ENCODE peak calls at places on chromosomes 3 and 15, in five cellular contexts. One of them, this sample, is unnamed.

GRCh38 chr3:150699068-150699635 is 4.6 kb downstream of the ERICH6 start:
- DNase-seq in NCI-H510A: no peak
- DNase-seq in fibroblast of the aortic adventitia: peak
- DNase-seq in posterior cingulate gyrus: no peak
- DNase-seq in activated T-helper 1 cell treated with anti-CD3 and anti-CD28 coated beads, Interleukin-2, amount 50 U/mL, for 16 hours: no peak
- DNase-seq in this sample: no peak

GRCh38 chr3:59809750-59810444 is 760.1 kb upstream of the CFAP20DC start:
- DNase-seq in fibroblast of the aortic adventitia: peak
- DNase-seq in activated T-helper 1 cell treated with anti-CD3 and anti-CD28 coated beads, Interleukin-2, amount 50 U/mL, for 16 hours: no peak
- DNase-seq in posterior cingulate gyrus: no peak
- DNase-seq in NCI-H510A: no peak
- DNase-seq in this sample: no peak

GRCh38 chr15:42693942-42694341 is 43.0 kb downstream of the CDAN1 start:
- DNase-seq in NCI-H510A: no peak
- DNase-seq in fibroblast of the aortic adventitia: no peak
- DNase-seq in posterior cingulate gyrus: no peak
- DNase-seq in activated T-helper 1 cell treated with anti-CD3 and anti-CD28 coated beads, Interleukin-2, amount 50 U/mL, for 16 hours: no peak
- DNase-seq in this sample: no peak

GRCh38 chr3:52146189-52146588 is 8.0 kb downstream of the POC1A start:
- DNase-seq in posterior cingulate gyrus: no peak
- DNase-seq in fibroblast of the aortic adventitia: no peak
- DNase-seq in NCI-H510A: no peak
- DNase-seq in activated T-helper 1 cell treated with anti-CD3 and anti-CD28 coated beads, Interleukin-2, amount 50 U/mL, for 16 hours: no peak
- DNase-seq in this sample: no peak

GRCh38 chr15:48722764-48723661 is 77.5 kb upstream of the FBN1 start:
- DNase-seq in activated T-helper 1 cell treated with anti-CD3 and anti-CD28 coated beads, Interleukin-2, amount 50 U/mL, for 16 hours: no peak
- DNase-seq in fibroblast of the aortic adventitia: peak
- DNase-seq in posterior cingulate gyrus: no peak
- DNase-seq in NCI-H510A: no peak
- DNase-seq in this sample: no peak

GRCh38 chr3:138438896-138439295 is 4.5 kb downstream of the ESYT3 start:
- DNase-seq in fibroblast of the aortic adventitia: no peak
- DNase-seq in posterior cingulate gyrus: no peak
- DNase-seq in NCI-H510A: no peak
- DNase-seq in activated T-helper 1 cell treated with anti-CD3 and anti-CD28 coated beads, Interleukin-2, amount 50 U/mL, for 16 hours: no peak
- DNase-seq in this sample: no peak

GRCh38 chr15:25169318-25169717 is 214.5 kb downstream of the SNRPN start:
- DNase-seq in posterior cingulate gyrus: peak
- DNase-seq in activated T-helper 1 cell treated with anti-CD3 and anti-CD28 coated beads, Interleukin-2, amount 50 U/mL, for 16 hours: peak
- DNase-seq in fibroblast of the aortic adventitia: no peak
- DNase-seq in NCI-H510A: no peak
- DNase-seq in this sample: no peak

GRCh38 chr3:192892981-192893827 is 24.5 kb downstream of the MB21D2 start:
- DNase-seq in activated T-helper 1 cell treated with anti-CD3 and anti-CD28 coated beads, Interleukin-2, amount 50 U/mL, for 16 hours: no peak
- DNase-seq in fibroblast of the aortic adventitia: peak
- DNase-seq in posterior cingulate gyrus: no peak
- DNase-seq in NCI-H510A: no peak
- DNase-seq in this sample: no peak

GRCh38 chr15:53978248-53978906 is at the start of gene UNC13C:
- DNase-seq in posterior cingulate gyrus: peak
- DNase-seq in activated T-helper 1 cell treated with anti-CD3 and anti-CD28 coated beads, Interleukin-2, amount 50 U/mL, for 16 hours: no peak
- DNase-seq in NCI-H510A: peak
- DNase-seq in fibroblast of the aortic adventitia: peak
- DNase-seq in this sample: no peak

GRCh38 chr3:15387171-15387581 is 40.2 kb downstream of the METTL6 start:
- DNase-seq in posterior cingulate gyrus: no peak
- DNase-seq in activated T-helper 1 cell treated with anti-CD3 and anti-CD28 coated beads, Interleukin-2, amount 50 U/mL, for 16 hours: no peak
- DNase-seq in fibroblast of the aortic adventitia: peak
- DNase-seq in NCI-H510A: no peak
- DNase-seq in this sample: no peak

GRCh38 chr3:23806322-23807160 is 786 bp downstream of the UBE2E1 start:
- DNase-seq in activated T-helper 1 cell treated with anti-CD3 and anti-CD28 coated beads, Interleukin-2, amount 50 U/mL, for 16 hours: no peak
- DNase-seq in posterior cingulate gyrus: no peak
- DNase-seq in NCI-H510A: no peak
- DNase-seq in fibroblast of the aortic adventitia: peak
- DNase-seq in this sample: no peak

GRCh38 chr3:151639096-151639740 is 94.5 kb upstream of the AADACL2 start:
- DNase-seq in NCI-H510A: peak
- DNase-seq in posterior cingulate gyrus: no peak
- DNase-seq in fibroblast of the aortic adventitia: peak
- DNase-seq in activated T-helper 1 cell treated with anti-CD3 and anti-CD28 coated beads, Interleukin-2, amount 50 U/mL, for 16 hours: no peak
- DNase-seq in this sample: no peak

GRCh38 chr3:58492385-58492970 is 582 bp downstream of the KCTD6 start:
- DNase-seq in activated T-helper 1 cell treated with anti-CD3 and anti-CD28 coated beads, Interleukin-2, amount 50 U/mL, for 16 hours: no peak
- DNase-seq in fibroblast of the aortic adventitia: no peak
- DNase-seq in NCI-H510A: no peak
- DNase-seq in posterior cingulate gyrus: no peak
- DNase-seq in this sample: no peak

GRCh38 chr3:43620953-43621405 is 832 bp downstream of the ANO10 start:
- DNase-seq in posterior cingulate gyrus: no peak
- DNase-seq in fibroblast of the aortic adventitia: peak
- DNase-seq in activated T-helper 1 cell treated with anti-CD3 and anti-CD28 coated beads, Interleukin-2, amount 50 U/mL, for 16 hours: no peak
- DNase-seq in NCI-H510A: no peak
- DNase-seq in this sample: no peak

GRCh38 chr3:56725175-56725574 is 42.1 kb upstream of the TASOR start:
- DNase-seq in fibroblast of the aortic adventitia: no peak
- DNase-seq in NCI-H510A: no peak
- DNase-seq in posterior cingulate gyrus: no peak
- DNase-seq in activated T-helper 1 cell treated with anti-CD3 and anti-CD28 coated beads, Interleukin-2, amount 50 U/mL, for 16 hours: peak
- DNase-seq in this sample: no peak

GRCh38 chr3:100402150-100402706 is 889 bp downstream of the LNP1 start:
- DNase-seq in NCI-H510A: no peak
- DNase-seq in fibroblast of the aortic adventitia: peak
- DNase-seq in posterior cingulate gyrus: no peak
- DNase-seq in activated T-helper 1 cell treated with anti-CD3 and anti-CD28 coated beads, Interleukin-2, amount 50 U/mL, for 16 hours: no peak
- DNase-seq in this sample: no peak

GRCh38 chr3:5292512-5292911 is 105.0 kb downstream of the EDEM1 start:
- DNase-seq in posterior cingulate gyrus: no peak
- DNase-seq in fibroblast of the aortic adventitia: no peak
- DNase-seq in activated T-helper 1 cell treated with anti-CD3 and anti-CD28 coated beads, Interleukin-2, amount 50 U/mL, for 16 hours: no peak
- DNase-seq in NCI-H510A: no peak
- DNase-seq in this sample: no peak

GRCh38 chr3:123096701-123097100 is 29.9 kb downstream of the PDIA5 start:
- DNase-seq in fibroblast of the aortic adventitia: peak
- DNase-seq in NCI-H510A: no peak
- DNase-seq in posterior cingulate gyrus: peak
- DNase-seq in activated T-helper 1 cell treated with anti-CD3 and anti-CD28 coated beads, Interleukin-2, amount 50 U/mL, for 16 hours: no peak
- DNase-seq in this sample: no peak

GRCh38 chr3:140736863-140737460 is 59.1 kb downstream of the TRIM42 start:
- DNase-seq in NCI-H510A: no peak
- DNase-seq in posterior cingulate gyrus: peak
- DNase-seq in activated T-helper 1 cell treated with anti-CD3 and anti-CD28 coated beads, Interleukin-2, amount 50 U/mL, for 16 hours: no peak
- DNase-seq in fibroblast of the aortic adventitia: peak
- DNase-seq in this sample: no peak

This sample was measured in esophagus squamous epithelium.